ENCODE peak calls at places on chromosomes 4 and X, in six cellular contexts. Y is IMR-90, X is transverse colon, V is esophagus squamous epithelium, S is heart left ventricle, B is body of pancreas. I is an unnamed sample.

GRCh38 chrX:106862972-106863688 is 40.0 kb downstream of the RIPPLY1 start:
- DNase-seq in B (peak), S (no peak), V (no peak), Y (peak), X (peak), I (no peak)

GRCh38 chr4:185096032-185096653 is 46.9 kb upstream of the SLC25A4 start:
- DNase-seq in V (no peak), S (no peak), Y (peak), B (peak), X (peak), I (no peak)

GRCh38 chr4:125382995-125383394 is 68.2 kb downstream of the FAT4 start:
- DNase-seq in B (no peak), V (no peak), Y (no peak), X (no peak), S (no peak), I (no peak)

GRCh38 chr4:76532810-76533209 is 97.8 kb downstream of the SHROOM3 start:
- DNase-seq in Y (no peak), S (no peak), V (no peak), B (no peak), X (no peak), I (no peak)

GRCh38 chr4:43089730-43090129 is 197.2 kb downstream of the GRXCR1 start:
- DNase-seq in V (no peak), X (no peak), Y (peak), B (no peak), S (no peak), I (no peak)

GRCh38 chrX:136687457-136687856 is 39.5 kb downstream of the CD40LG start:
- DNase-seq in X (no peak), S (no peak), B (no peak), Y (no peak), V (no peak), I (no peak)

GRCh38 chrX:46628406-46629371 is 55.1 kb downstream of the CHST7 start:
- DNase-seq in Y (peak), B (peak), X (peak), V (no peak), S (peak), I (peak)

GRCh38 chrX:118261136-118261535 is 84.8 kb upstream of the WDR44 start:
- DNase-seq in S (no peak), V (no peak), X (no peak), B (no peak), Y (no peak), I (no peak)

GRCh38 chrX:144681501-144681900 is 565.8 kb upstream of the SPANXN1 start:
- DNase-seq in Y (no peak), S (no peak), B (no peak), V (no peak), X (no peak), I (no peak)

GRCh38 chr4:28148221-28148620 is 1287.6 kb downstream of the STIM2 start:
- DNase-seq in V (no peak), X (no peak), Y (no peak), S (no peak), B (no peak), I (no peak)

GRCh38 chr4:1948232-1948631 is 60.5 kb downstream of the NELFA start:
- DNase-seq in Y (no peak), V (no peak), X (no peak), B (no peak), S (no peak), I (no peak)

GRCh38 chr4:98484031-98484430 is 174.4 kb downstream of the TSPAN5 start:
- DNase-seq in X (no peak), Y (no peak), V (no peak), B (no peak), S (no peak), I (no peak)

GRCh38 chrX:74931214-74931613 is 6.0 kb upstream of the NEXMIF start:
- DNase-seq in V (no peak), S (no peak), X (no peak), Y (no peak), B (no peak), I (no peak)

GRCh38 chrX:47380268-47380667 is 9.9 kb downstream of the ZNF157 start:
- DNase-seq in Y (no peak), V (no peak), B (peak), S (peak), X (peak), I (no peak)

GRCh38 chrX:104306180-104306579 is 51.4 kb upstream of the ESX1 start:
- DNase-seq in B (no peak), S (no peak), V (no peak), X (no peak), Y (no peak), I (no peak)

GRCh38 chrX:104310657-104311056 is 55.9 kb upstream of the ESX1 start:
- DNase-seq in V (no peak), Y (no peak), B (no peak), X (no peak), S (no peak), I (no peak)

GRCh38 chrX:104310084-104310483 is 55.4 kb upstream of the ESX1 start:
- DNase-seq in S (no peak), V (no peak), B (no peak), Y (peak), X (no peak), I (no peak)

GRCh38 chrX:104307341-104307740 is 52.6 kb upstream of the ESX1 start:
- DNase-seq in X (no peak), S (no peak), B (no peak), V (no peak), Y (no peak), I (no peak)

DNA sequence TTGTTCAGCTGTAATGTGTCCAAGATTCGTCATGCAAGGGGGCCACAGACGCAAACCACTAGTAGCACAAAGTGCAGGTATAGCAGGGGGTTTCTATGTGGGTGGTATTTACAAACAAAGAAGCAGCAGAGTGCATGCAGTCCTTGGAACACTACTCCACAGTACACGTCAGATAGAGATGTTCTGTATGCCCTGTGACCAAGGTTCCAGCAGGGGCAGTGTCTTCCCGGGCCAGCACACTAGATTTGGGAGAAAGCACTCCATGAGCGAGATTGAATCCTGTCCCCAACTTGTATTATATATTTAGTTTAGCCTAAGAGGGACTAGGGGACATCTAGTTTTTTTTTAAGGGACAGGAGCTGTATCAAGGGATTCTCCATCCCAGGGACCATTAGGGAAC is 54.4 kb upstream of the ESX1 start:
- DNase-seq in X (no peak), Y (no peak), B (no peak), V (no peak), S (no peak), I (no peak)
- TF ChIP-seq CTCF in X (no peak), Y (no peak), B (no peak), V (no peak), S (no peak), I (no peak)

DNA sequence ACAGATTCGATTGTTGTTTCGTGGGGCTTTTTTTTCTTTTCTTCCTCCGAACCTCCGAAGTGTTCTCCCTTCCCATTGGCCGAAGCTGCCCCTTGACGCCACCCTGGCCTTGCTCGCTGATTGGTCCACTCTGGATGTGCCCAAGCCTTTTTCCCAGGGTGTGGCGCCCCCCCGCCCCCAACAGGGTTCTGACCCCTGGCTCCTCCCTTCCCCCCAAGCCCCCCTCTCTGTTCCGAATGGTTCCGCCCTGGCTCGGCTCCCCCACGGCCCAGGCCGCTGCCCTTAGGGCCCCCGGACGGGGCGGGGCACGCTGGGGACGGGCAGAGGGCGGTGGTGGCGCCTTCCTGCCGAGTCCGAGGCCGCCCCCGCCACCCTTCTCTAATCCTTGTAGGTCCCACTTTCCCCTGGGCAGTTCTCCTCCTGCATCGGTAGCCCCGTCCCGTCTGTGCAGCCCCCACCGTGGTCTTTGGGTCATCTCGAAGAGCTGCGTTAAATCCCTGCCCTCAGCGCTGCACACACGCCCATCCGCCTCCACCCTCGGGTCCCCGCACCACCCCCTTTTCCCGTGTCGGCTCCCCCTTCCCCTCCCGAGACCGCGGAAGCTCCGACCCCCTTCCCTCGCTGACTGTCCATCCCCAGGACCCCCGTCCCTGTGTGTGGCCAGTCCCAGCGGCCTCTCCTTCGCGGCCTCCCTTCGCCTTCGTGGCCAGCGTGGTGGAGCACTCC is 25.6 kb downstream of the UTP14A start:
- DNase-seq in S (peak), Y (peak), V (peak), B (peak), X (peak), I (peak)
- TF ChIP-seq POLR2A in S (no peak), Y (peak), V (peak), B (peak), X (peak), I (no peak)

GRCh38 chr4:136864580-136865185 is 667.6 kb downstream of the PCDH18 start:
- DNase-seq in Y (peak), V (no peak), S (no peak), B (peak), X (peak), I (peak)

GRCh38 chr4:136861081-136861480 is 671.2 kb downstream of the PCDH18 start:
- DNase-seq in V (no peak), S (no peak), X (no peak), Y (peak), B (no peak), I (no peak)

GRCh38 chr4:136867465-136867864 is 664.8 kb downstream of the PCDH18 start:
- DNase-seq in X (no peak), V (no peak), S (no peak), Y (no peak), B (no peak), I (no peak)

GRCh38 chr4:136865591-136865990 is 666.7 kb downstream of the PCDH18 start:
- DNase-seq in Y (no peak), X (no peak), V (no peak), B (no peak), S (no peak), I (no peak)

GRCh38 chr4:136863756-136864155 is 668.5 kb downstream of the PCDH18 start:
- DNase-seq in Y (peak), V (no peak), B (no peak), S (no peak), X (no peak), I (no peak)
- TF ChIP-seq CTCF in Y (no peak), V (no peak), B (no peak), S (no peak), X (no peak), I (no peak)

GRCh38 chr4:171896426-171896825 is 83.2 kb downstream of the GALNTL6 start:
- DNase-seq in B (no peak), V (no peak), X (no peak), Y (no peak), S (no peak), I (no peak)
- TF ChIP-seq POLR2A in B (no peak), V (no peak), X (no peak), Y (no peak), S (no peak), I (no peak)

GRCh38 chr4:112296949-112297483 is at the start of gene ALPK1:
- DNase-seq in S (no peak), X (no peak), V (no peak), Y (peak), B (peak), I (peak)

GRCh38 chr4:112302320-112303274 is 5.4 kb downstream of the ALPK1 start:
- DNase-seq in S (no peak), X (no peak), Y (no peak), B (no peak), V (no peak), I (no peak)

GRCh38 chr4:112297495-112297894 is 326 bp downstream of the ALPK1 start:
- DNase-seq in V (no peak), X (no peak), Y (no peak), S (no peak), B (no peak), I (no peak)
- TF ChIP-seq CTCF in V (no peak), X (no peak), Y (no peak), S (no peak), B (no peak), I (no peak)

DNA sequence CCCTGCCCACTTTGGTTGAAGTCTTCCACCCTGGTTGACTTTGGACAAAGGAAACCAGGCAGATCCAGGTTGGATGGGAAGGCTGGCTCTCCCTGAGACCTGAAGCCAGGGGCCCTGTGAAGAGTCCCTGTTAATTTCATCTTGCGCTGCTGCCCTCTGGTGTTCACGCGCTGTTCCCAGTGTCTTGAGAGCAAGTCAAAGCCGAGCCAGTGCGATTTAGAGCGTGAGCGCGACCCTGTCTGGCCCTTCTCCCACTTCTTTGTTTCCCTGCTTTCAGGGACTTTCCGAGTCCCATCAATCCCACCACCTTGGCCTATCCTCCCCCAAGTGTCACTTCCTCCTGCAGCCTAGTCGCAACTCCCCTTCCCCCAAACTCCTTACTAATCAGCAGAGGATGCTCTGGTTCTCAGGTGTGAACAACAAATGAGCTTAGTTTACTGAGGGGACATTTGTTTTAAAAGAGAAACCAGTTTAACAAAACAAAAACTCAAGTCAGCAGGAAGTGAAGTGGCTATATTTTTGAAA is 25.8 kb upstream of the CHRNA9 start:
- DNase-seq in S (peak), X (peak), B (peak), V (no peak), Y (peak), I (peak)
- TF ChIP-seq POLR2A in S (no peak), X (no peak), B (no peak), V (no peak), Y (no peak), I (no peak)

GRCh38 chr4:5821665-5822358 is 71.1 kb downstream of the CRMP1 start:
- DNase-seq in S (no peak), Y (no peak), V (no peak), B (no peak), X (no peak), I (no peak)
- TF ChIP-seq CTCF in S (peak), Y (peak), V (peak), B (peak), X (peak), I (peak)